ENCODE peak calls at places on chromosomes 1 and 21, in four cellular contexts. T is K562, E is transverse colon, Y is suprapubic skin. X is an unnamed sample.

GRCh38 chr1:7007902-7008301 is 222.6 kb downstream of the CAMTA1 start:
- DNase-seq in T (no peak), E (no peak), Y (no peak), X (no peak)

GRCh38 chr1:218424528-218424927 is 79.4 kb downstream of the TGFB2 start:
- DNase-seq in Y (no peak), T (no peak), E (no peak), X (no peak)

GRCh38 chr1:161159087-161159914 is at the start of gene USP21:
- DNase-seq in T (peak), Y (peak), E (peak), X (peak)

GRCh38 chr1:25065246-25066238 is 135.5 kb upstream of the RUNX3 start:
- DNase-seq in T (no peak), E (no peak), Y (no peak), X (no peak)

GRCh38 chr1:148010527-148010926 is 82.3 kb downstream of the GPR89B start:
- DNase-seq in T (no peak), E (no peak), Y (no peak), X (no peak)

GRCh38 chr1:221093903-221094865 is 214.9 kb downstream of the HLX start:
- DNase-seq in T (no peak), Y (no peak), E (no peak), X (no peak)

GRCh38 chr1:161260346-161260745 is 1.8 kb downstream of the PCP4L1 start:
- DNase-seq in Y (no peak), T (no peak), E (no peak), X (no peak)

GRCh38 chr1:15339580-15339979 is 70.1 kb upstream of the EFHD2 start:
- DNase-seq in T (no peak), Y (no peak), E (peak), X (no peak)

GRCh38 chr21:31190516-31190915 is 152.2 kb upstream of the KRTAP19-8 start:
- DNase-seq in Y (no peak), E (no peak), T (no peak), X (no peak)

GRCh38 chr1:2644591-2645101 is 11.8 kb upstream of the MMEL1 start:
- DNase-seq in E (no peak), T (no peak), Y (no peak), X (no peak)

GRCh38 chr1:183450086-183450485 is 22.2 kb upstream of the SMG7 start:
- DNase-seq in Y (no peak), T (no peak), E (no peak), X (no peak)

GRCh38 chr1:212077028-212077427 is 41.5 kb downstream of the DTL start:
- DNase-seq in T (no peak), Y (no peak), E (no peak), X (no peak)

GRCh38 chr1:238340989-238341388 is 450.3 kb upstream of the ZP4 start:
- DNase-seq in E (no peak), T (no peak), Y (no peak), X (no peak)

GRCh38 chr1:213989740-213990472 is 2.1 kb downstream of the PROX1 start:
- DNase-seq in T (no peak), E (peak), Y (no peak), X (peak)

GRCh38 chr1:110339427-110340206 is 440 bp downstream of the RBM15 start:
- DNase-seq in E (peak), Y (no peak), T (peak), X (peak)

GRCh38 chr1:89686520-89686919 is 53.6 kb downstream of the LRRC8C start:
- DNase-seq in E (no peak), Y (no peak), T (no peak), X (no peak)

GRCh38 chr1:8963940-8964339 is 18.3 kb downstream of the CA6 start:
- DNase-seq in E (no peak), Y (no peak), T (no peak), X (no peak)

GRCh38 chr1:99326215-99326949 is 62.1 kb downstream of the PLPPR4 start:
- DNase-seq in E (no peak), T (peak), Y (no peak), X (no peak)

GRCh38 chr21:44051462-44051941 is 39.4 kb downstream of the TRAPPC10 start:
- DNase-seq in E (no peak), T (no peak), Y (peak), X (no peak)

GRCh38 chr1:12477936-12478611 is 139.9 kb downstream of the DHRS3 start:
- DNase-seq in Y (peak), E (peak), T (peak), X (peak)

GRCh38 chr1:152759453-152760173 is 1.8 kb downstream of the KPRP start:
- DNase-seq in E (no peak), Y (no peak), T (no peak), X (no peak)

GRCh38 chr1:201019321-201019977 is 4.1 kb downstream of the KIF21B start:
- DNase-seq in T (peak), E (peak), Y (no peak), X (no peak)

GRCh38 chr1:213122514-213122929 is 71.5 kb downstream of the RPS6KC1 start:
- DNase-seq in Y (no peak), E (no peak), T (peak), X (no peak)

GRCh38 chr1:61320575-61320974 is 238.2 kb downstream of the NFIA start:
- DNase-seq in E (no peak), Y (no peak), T (no peak), X (no peak)

GRCh38 chr1:182643699-182644098 is 39.5 kb upstream of the RGS16 start:
- DNase-seq in T (no peak), Y (no peak), E (no peak), X (no peak)

GRCh38 chr1:9593492-9594465 is 5.1 kb downstream of the TMEM201 start:
- DNase-seq in Y (no peak), E (peak), T (peak), X (no peak)

GRCh38 chr1:12435639-12436344 is 182.2 kb downstream of the DHRS3 start:
- DNase-seq in E (no peak), Y (no peak), T (no peak), X (no peak)

GRCh38 chr1:78797108-78797781 is 147.6 kb downstream of the IFI44 start:
- DNase-seq in E (no peak), T (no peak), Y (no peak), X (no peak)

GRCh38 chr1:12669529-12670068 is 25.7 kb downstream of the AADACL4 start:
- DNase-seq in Y (no peak), E (no peak), T (no peak), X (no peak)

GRCh38 chr1:169348356-169349036 is 19.1 kb downstream of the NME7 start:
- DNase-seq in T (no peak), E (no peak), Y (no peak), X (no peak)

GRCh38 chr1:24896596-24897262 is 33.3 kb downstream of the RUNX3 start:
- DNase-seq in T (no peak), E (peak), Y (peak), X (peak)

GRCh38 chr1:116457944-116458343 is 84.9 kb downstream of the ATP1A1 start:
- DNase-seq in E (no peak), T (no peak), Y (no peak), X (no peak)

GRCh38 chr1:21638531-21639341 is 30.4 kb downstream of the RAP1GAP start:
- DNase-seq in Y (no peak), E (no peak), T (peak), X (peak)

GRCh38 chr1:21072721-21073120 is 104.0 kb downstream of the EIF4G3 start:
- DNase-seq in T (no peak), Y (no peak), E (no peak), X (no peak)

GRCh38 chr1:44652445-44653106 is 21.7 kb downstream of the TMEM53 start:
- DNase-seq in E (peak), Y (peak), T (peak), X (peak)

GRCh38 chr21:42980959-42981523 is 6.7 kb downstream of the PKNOX1 start:
- DNase-seq in Y (no peak), E (no peak), T (no peak), X (no peak)

GRCh38 chr1:25246600-25247023 is 642 bp downstream of the RSRP1 start:
- DNase-seq in E (peak), T (peak), Y (no peak), X (no peak)

GRCh38 chr21:45869121-45870007 is 112.2 kb upstream of the COL6A1 start:
- DNase-seq in E (no peak), Y (no peak), T (no peak), X (no peak)

GRCh38 chr1:32242341-32242851 is 4.6 kb upstream of the FAM167B start:
- DNase-seq in E (peak), T (no peak), Y (no peak), X (no peak)

GRCh38 chr1:32241011-32241763 is 5.8 kb upstream of the FAM167B start:
- DNase-seq in T (peak), Y (peak), E (peak), X (peak)

GRCh38 chr1:32239790-32240139 is 7.3 kb upstream of the FAM167B start:
- DNase-seq in E (peak), Y (no peak), T (no peak), X (no peak)

GRCh38 chr1:32239335-32239734 is 7.7 kb upstream of the FAM167B start:
- DNase-seq in E (peak), Y (no peak), T (no peak), X (no peak)

GRCh38 chr1:32240140-32240951 is 6.7 kb upstream of the FAM167B start:
- DNase-seq in E (peak), Y (peak), T (no peak), X (peak)
- H3K27ac ChIP-seq in E (peak), Y (peak), T (no peak), X (peak)

GRCh38 chr1:204213668-204214662 is at the start of gene GOLT1A:
- DNase-seq in Y (no peak), T (peak), E (peak), X (peak)
- TF ChIP-seq POLR2AphosphoS5 in Y (no peak), T (no peak), E (no peak), X (no peak)

GRCh38 chr1:40507973-40508372 is 594 bp upstream of the EXO5 start:
- DNase-seq in Y (no peak), E (no peak), T (no peak), X (no peak)

GRCh38 chr1:40508375-40509341 is at the start of gene EXO5:
- DNase-seq in T (peak), E (peak), Y (peak), X (peak)
- H3K27ac ChIP-seq in T (peak), E (peak), Y (peak), X (peak)

GRCh38 chr1:39954261-39954869 is 580 bp upstream of the MFSD2A start:
- DNase-seq in T (no peak), Y (no peak), E (no peak), X (no peak)

GRCh38 chr1:39955547-39956539 is 898 bp downstream of the MFSD2A start:
- DNase-seq in T (no peak), Y (no peak), E (peak), X (peak)

GRCh38 chr1:39957299-39958020 is 2.5 kb downstream of the MFSD2A start:
- DNase-seq in T (no peak), Y (no peak), E (no peak), X (peak)

GRCh38 chr1:39952359-39953110 is 2.4 kb upstream of the MFSD2A start:
- DNase-seq in E (no peak), Y (no peak), T (no peak), X (no peak)

GRCh38 chr1:39954870-39955546 is at the start of gene MFSD2A:
- DNase-seq in E (peak), T (peak), Y (peak), X (peak)
- TF ChIP-seq POLR2AphosphoS5 in E (peak), T (no peak), Y (peak), X (peak)

GRCh38 chr1:234586892-234587445 is 23.0 kb downstream of the IRF2BP2 start:
- DNase-seq in E (no peak), T (no peak), Y (no peak), X (no peak)
- H3K27ac ChIP-seq in E (peak), T (no peak), Y (no peak), X (peak)

GRCh38 chr1:236502972-236503639 is 20.7 kb upstream of the LGALS8 start:
- DNase-seq in E (peak), T (peak), Y (no peak), X (peak)
- TF ChIP-seq POLR2AphosphoS5 in E (no peak), T (no peak), Y (no peak), X (peak)

GRCh38 chr21:28580585-28580984 is 412.1 kb downstream of the LTN1 start:
- DNase-seq in E (no peak), T (no peak), Y (no peak), X (no peak)
- H3K27ac ChIP-seq in E (no peak), T (no peak), Y (no peak), X (no peak)

DNA sequence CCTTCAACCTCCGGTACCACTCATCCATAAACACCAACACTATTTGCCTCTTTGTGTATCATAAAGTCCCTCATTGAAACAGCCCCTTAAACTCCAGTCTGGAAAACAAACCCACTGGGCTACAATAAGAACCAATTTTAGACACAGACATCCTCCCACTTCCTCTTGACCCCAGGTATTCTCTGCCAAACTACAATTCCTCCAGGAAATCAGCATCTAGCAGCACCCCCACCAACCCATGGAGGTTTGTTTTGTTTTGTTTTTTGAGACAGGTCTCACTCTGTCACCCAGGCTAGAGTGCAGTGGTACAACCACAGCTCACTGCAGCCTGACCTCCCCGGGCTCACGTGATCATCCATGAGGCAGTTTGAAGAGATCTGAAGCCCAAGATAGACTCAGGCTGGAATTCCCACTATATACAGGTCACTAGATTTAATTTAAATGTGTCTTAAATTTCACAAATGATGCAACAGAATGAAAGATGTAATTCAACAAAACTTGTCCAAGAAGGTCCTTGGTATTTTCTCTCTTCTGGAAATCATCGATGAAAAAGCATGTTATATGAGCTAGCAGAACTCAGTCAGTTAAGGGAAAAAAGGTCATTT is 30.4 kb downstream of the TCP10L start:
- DNase-seq in Y (no peak), E (no peak), T (no peak), X (no peak)
- TF ChIP-seq POLR2AphosphoS5 in Y (no peak), E (no peak), T (no peak), X (no peak)

GRCh38 chr1:234748713-234749112 is 138.7 kb upstream of the IRF2BP2 start:
- DNase-seq in E (no peak), T (no peak), Y (no peak), X (no peak)

GRCh38 chr1:234745844-234746797 is 136.1 kb upstream of the IRF2BP2 start:
- DNase-seq in E (no peak), Y (no peak), T (peak), X (no peak)

GRCh38 chr1:234748066-234748465 is 138.1 kb upstream of the IRF2BP2 start:
- DNase-seq in Y (no peak), T (no peak), E (no peak), X (no peak)

GRCh38 chr1:234743866-234744581 is 134.0 kb upstream of the IRF2BP2 start:
- DNase-seq in Y (no peak), E (no peak), T (no peak), X (no peak)

DNA sequence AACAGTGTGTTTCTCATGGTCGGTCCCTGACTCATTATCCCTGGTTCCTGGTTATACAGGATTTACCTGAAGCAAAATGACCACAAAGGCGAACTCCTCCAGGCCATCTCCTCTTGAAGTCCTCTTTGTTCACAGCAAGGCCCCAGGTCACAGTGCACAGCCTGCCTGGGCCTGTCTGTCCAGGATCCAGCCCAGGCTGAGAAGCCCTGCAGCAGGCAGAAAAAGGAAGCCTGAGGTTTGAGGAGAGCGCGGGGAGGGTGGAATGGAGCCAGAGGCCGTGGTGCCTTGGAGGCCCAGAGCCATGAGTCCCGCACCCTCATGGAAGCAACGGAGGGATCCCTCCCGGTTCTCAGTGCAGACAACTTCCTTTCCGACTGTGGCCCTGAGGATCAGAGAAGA is 136.8 kb upstream of the IRF2BP2 start:
- DNase-seq in T (no peak), E (no peak), Y (no peak), X (peak)
- H3K27ac ChIP-seq in T (no peak), E (no peak), Y (no peak), X (peak)